ENCODE peak calls at places on chromosome 7, in eight cellular contexts. V is OCI-LY7; J is astrocyte; M is CD4-positive, CD25-positive, alpha-beta regulatory T cell; A is naive thymus-derived CD4-positive, alpha-beta T cell; F is suprapubic skin; B is trophoblast cell; O is Karpas-422. X is an unnamed sample.
A peak's percentile ranks its signal among the peaks of the same experiment; 100 is the strongest.

GRCh38 chr7:134888141-134888740 is 98.1 kb upstream of the AGBL3 start:
- DNase-seq in V (no peak), J (no peak), M (no peak), A (no peak), F (no peak), B (peak; percentile 81), O (no peak), X (no peak)

GRCh38 chr7:54831644-54832095 is 72.7 kb upstream of the SEC61G start:
- DNase-seq in V (no peak), J (peak; percentile 40), M (no peak), A (no peak), F (no peak), B (peak; percentile 51), O (no peak), X (no peak)

GRCh38 chr7:85483205-85483604 is 296.3 kb upstream of the SEMA3D start:
- DNase-seq in V (no peak), J (peak; percentile 87), M (no peak), A (no peak), F (no peak), B (no peak), O (no peak), X (no peak)

GRCh38 chr7:37448057-37448636 is 517 bp downstream of the ELMO1 start:
- DNase-seq in V (no peak), J (no peak), M (no peak), A (no peak), F (no peak), B (no peak), O (peak; percentile 65), X (no peak)

GRCh38 chr7:64433590-64433989 is 119.8 kb downstream of the ZNF736 start:
- DNase-seq in V (no peak), J (no peak), M (no peak), A (no peak), F (no peak), B (no peak), O (no peak), X (no peak)

GRCh38 chr7:106279425-106280182 is 5.2 kb downstream of the NAMPT start:
- DNase-seq in V (no peak), J (no peak), M (peak; percentile 66), A (no peak), F (no peak), B (no peak), O (no peak), X (no peak)

GRCh38 chr7:4621401-4621800 is 60.7 kb upstream of the FOXK1 start:
- DNase-seq in V (no peak), J (no peak), M (no peak), A (no peak), F (no peak), B (peak; percentile 86), O (no peak), X (no peak)

GRCh38 chr7:80313067-80313626 is 178.5 kb downstream of the GNAI1 start:
- DNase-seq in V (no peak), J (no peak), M (no peak), A (no peak), F (no peak), B (no peak), O (no peak), X (no peak)

GRCh38 chr7:2805213-2806003 is 38.7 kb downstream of the GNA12 start:
- DNase-seq in V (no peak), J (no peak), M (no peak), A (no peak), F (no peak), B (no peak), O (no peak), X (no peak)

GRCh38 chr7:435518-436366 is 83.9 kb downstream of the PDGFA start:
- DNase-seq in V (no peak), J (peak; percentile 39), M (no peak), A (no peak), F (no peak), B (no peak), O (no peak), X (no peak)

GRCh38 chr7:95596183-95597135 is at the start of gene PDK4:
- DNase-seq in V (no peak), J (peak; percentile 19), M (no peak), A (no peak), F (peak; percentile 97), B (peak; percentile 37), O (no peak), X (peak; percentile 98)

GRCh38 chr7:151756076-151756731 is 120.7 kb downstream of the PRKAG2 start:
- DNase-seq in V (no peak), J (peak; percentile 60), M (peak; percentile 84), A (peak; percentile 38), F (no peak), B (peak; percentile 29), O (no peak), X (peak; percentile 39)

GRCh38 chr7:151695856-151696555 is 176.3 kb upstream of the RHEB start:
- DNase-seq in V (no peak), J (no peak), M (no peak), A (no peak), F (no peak), B (no peak), O (no peak), X (no peak)

GRCh38 chr7:123060446-123060845 is 64.9 kb upstream of the TAS2R16 start:
- DNase-seq in V (no peak), J (no peak), M (no peak), A (no peak), F (no peak), B (no peak), O (no peak), X (no peak)

GRCh38 chr7:12360948-12361347 is 42.7 kb downstream of the VWDE start:
- DNase-seq in V (no peak), J (no peak), M (no peak), A (no peak), F (no peak), B (no peak), O (no peak), X (no peak)

GRCh38 chr7:97973206-97973658 is 16.8 kb downstream of the OCM2 start:
- DNase-seq in V (no peak), J (no peak), M (no peak), A (no peak), F (no peak), B (peak; percentile 6), O (no peak), X (no peak)

GRCh38 chr7:80247144-80247543 is 112.5 kb downstream of the GNAI1 start:
- DNase-seq in V (no peak), J (no peak), M (no peak), A (no peak), F (no peak), B (peak; percentile 78), O (no peak), X (no peak)

GRCh38 chr7:27586825-27587224 is 75.9 kb downstream of the HIBADH start:
- DNase-seq in V (peak; percentile 75), J (no peak), M (no peak), A (no peak), F (no peak), B (no peak), O (peak; percentile 87), X (no peak)

GRCh38 chr7:18345641-18346234 is 149.8 kb upstream of the HDAC9 start:
- DNase-seq in V (peak; percentile 47), J (peak; percentile 6), M (peak; percentile 29), A (no peak), F (no peak), B (peak; percentile 22), O (peak; percentile 79), X (peak; percentile 37)

GRCh38 chr7:98933321-98933720 is 55.0 kb downstream of the TRRAP start:
- DNase-seq in V (no peak), J (no peak), M (no peak), A (no peak), F (no peak), B (peak; percentile 46), O (no peak), X (no peak)

GRCh38 chr7:17663056-17663675 is 277.1 kb downstream of the SNX13 start:
- DNase-seq in V (no peak), J (peak; percentile 92), M (no peak), A (no peak), F (no peak), B (no peak), O (no peak), X (no peak)

DNA sequence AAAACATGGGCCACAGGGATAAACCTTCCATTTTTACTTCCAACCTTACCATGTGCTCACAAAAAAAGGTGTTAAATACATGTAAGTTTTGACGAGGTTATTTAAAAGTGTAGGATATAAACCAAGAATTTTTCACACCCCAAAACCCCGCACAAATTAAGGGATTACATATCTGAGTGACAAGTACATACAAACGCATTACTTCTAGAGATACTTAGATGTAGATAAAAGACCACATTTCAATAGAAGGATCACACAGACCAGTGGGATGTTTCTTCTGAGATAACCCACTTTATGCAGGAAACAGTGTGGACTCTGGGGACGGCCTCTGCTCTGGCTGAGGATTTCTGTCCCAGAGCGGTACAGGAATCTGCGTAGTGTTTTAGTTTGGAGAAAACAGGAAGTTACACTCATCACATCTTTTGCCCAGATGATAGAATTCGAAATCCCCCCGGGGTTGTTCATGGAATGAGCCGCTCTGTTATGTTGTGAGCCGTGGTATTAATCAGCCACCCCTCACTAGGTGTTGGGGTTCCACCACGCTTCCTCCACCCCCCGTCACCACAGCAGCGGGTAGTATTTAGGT is 1.4 kb upstream of the CUL1 start:
- DNase-seq in V (peak; percentile 44), J (no peak), M (peak; percentile 48), A (peak; percentile 11), F (no peak), B (no peak), O (no peak), X (peak; percentile 35)
- H3K4me1 ChIP-seq in V (peaks cover 27% of the 10 kb centered on the region), J (peaks cover 20% of the 10 kb centered on the region), M (peaks cover 33% of the 10 kb centered on the region), A (peaks cover 17% of the 10 kb centered on the region), F (peaks cover 29% of the 10 kb centered on the region), B (no peaks in the 10 kb centered on the region), O (peaks cover 37% of the 10 kb centered on the region), X (peaks cover 2% of the 10 kb centered on the region)

GRCh38 chr7:29300649-29301048 is 106.1 kb downstream of the CHN2 start:
- DNase-seq in V (no peak), J (peak; percentile 9), M (no peak), A (no peak), F (no peak), B (no peak), O (no peak), X (no peak)
- H3K4me1 ChIP-seq in V (no peaks in the 10 kb centered on the region), J (no peaks in the 10 kb centered on the region), M (no peaks in the 10 kb centered on the region), A (no peaks in the 10 kb centered on the region), F (peaks cover 5% of the 10 kb centered on the region), B (peaks cover 25% of the 10 kb centered on the region), O (peaks cover 98% of the 10 kb centered on the region), X (no peaks in the 10 kb centered on the region)

DNA sequence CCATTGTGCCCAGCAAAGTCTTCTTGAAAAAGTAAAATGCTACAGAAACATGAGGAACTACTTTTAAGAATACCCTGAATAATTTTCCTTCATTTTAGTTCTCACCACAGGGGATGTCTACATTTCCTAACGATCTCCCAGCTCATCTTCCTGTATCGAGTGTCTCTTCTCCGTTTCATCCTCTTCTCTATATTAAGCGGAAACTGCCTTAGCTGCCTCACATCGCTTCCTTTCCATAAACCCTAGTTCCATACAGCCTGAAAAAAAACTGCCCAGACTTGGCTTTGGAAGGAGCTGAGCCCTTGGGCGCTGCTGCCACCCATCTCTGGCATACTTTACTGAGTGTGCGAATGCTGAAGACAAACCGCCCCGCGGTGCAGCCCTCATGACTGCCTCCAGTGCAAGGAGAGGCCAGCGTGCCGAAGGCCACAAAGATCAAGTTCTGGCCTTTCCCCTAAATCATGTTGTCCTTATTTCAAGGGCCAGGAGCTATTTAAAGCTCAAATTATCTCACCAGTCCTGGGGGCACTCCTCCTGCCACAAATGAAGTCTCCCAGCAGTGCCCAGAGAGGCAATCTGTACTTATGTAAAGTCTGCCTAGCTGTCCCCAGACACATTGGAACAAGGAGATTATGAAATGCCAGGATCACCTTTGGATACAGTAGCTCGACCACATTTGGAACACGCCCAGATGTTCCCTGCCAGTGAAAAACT is 25.2 kb downstream of the YWHAG start:
- DNase-seq in V (no peak), J (no peak), M (no peak), A (no peak), F (no peak), B (peak; percentile 95), O (no peak), X (no peak)
- H3K4me1 ChIP-seq in V (no peaks in the 10 kb centered on the region), J (peaks cover 8% of the 10 kb centered on the region), M (no peaks in the 10 kb centered on the region), A (no peaks in the 10 kb centered on the region), F (peaks cover 30% of the 10 kb centered on the region), B (peaks cover 3% of the 10 kb centered on the region), O (no peaks in the 10 kb centered on the region), X (no peaks in the 10 kb centered on the region)

GRCh38 chr7:101940151-101940550 is 122.7 kb downstream of the CUX1 start:
- DNase-seq in V (no peak), J (no peak), M (no peak), A (no peak), F (no peak), B (no peak), O (no peak), X (no peak)
- H3K4me1 ChIP-seq in V (peaks cover 86% of the 10 kb centered on the region), J (peaks cover 33% of the 10 kb centered on the region), M (no peaks in the 10 kb centered on the region), A (no peaks in the 10 kb centered on the region), F (peaks cover 40% of the 10 kb centered on the region), B (peaks cover 26% of the 10 kb centered on the region), O (peaks cover 71% of the 10 kb centered on the region), X (peaks cover 24% of the 10 kb centered on the region)

X was measured in uterus.